ENCODE peak calls at places on chromosomes 6 and 20, in six cellular contexts. One of them, this sample, is unnamed.

GRCh38 chr6:100573169-100573568 is 108.4 kb upstream of the SIM1 start:
- DNase-seq in HepG2: peak; percentile 15
- DNase-seq in right lobe of liver: no peak
- DNase-seq in IMR-90: peak; percentile 65
- DNase-seq in HCT116: peak; percentile 16
- DNase-seq in NB4: peak; percentile 36
- DNase-seq in this sample: no peak

GRCh38 chr6:19538086-19538485 is 299.1 kb upstream of the ID4 start:
- DNase-seq in HepG2: no peak
- DNase-seq in right lobe of liver: no peak
- DNase-seq in IMR-90: no peak
- DNase-seq in HCT116: no peak
- DNase-seq in NB4: no peak
- DNase-seq in this sample: no peak

GRCh38 chr20:50719328-50719727 is 12.1 kb upstream of the PARD6B start:
- DNase-seq in HepG2: no peak
- DNase-seq in right lobe of liver: no peak
- DNase-seq in IMR-90: no peak
- DNase-seq in HCT116: no peak
- DNase-seq in NB4: no peak
- DNase-seq in this sample: no peak

GRCh38 chr6:107917468-107918375 is 40.3 kb downstream of the SEC63 start:
- DNase-seq in HepG2: no peak
- DNase-seq in right lobe of liver: no peak
- DNase-seq in IMR-90: no peak
- DNase-seq in HCT116: peak; percentile 7
- DNase-seq in NB4: no peak
- DNase-seq in this sample: no peak

GRCh38 chr6:95658896-95659295 is 81.6 kb downstream of the MANEA start:
- DNase-seq in HepG2: no peak
- DNase-seq in right lobe of liver: no peak
- DNase-seq in IMR-90: no peak
- DNase-seq in HCT116: no peak
- DNase-seq in NB4: no peak
- DNase-seq in this sample: no peak

GRCh38 chr6:33118525-33119123 is 42.8 kb downstream of the HLA-DPB1 start:
- DNase-seq in HepG2: peak; percentile 66
- DNase-seq in right lobe of liver: no peak
- DNase-seq in IMR-90: peak; percentile 49
- DNase-seq in HCT116: peak; percentile 46
- DNase-seq in NB4: peak; percentile 65
- DNase-seq in this sample: no peak

GRCh38 chr6:142737368-142738060 is 207.5 kb downstream of the HIVEP2 start:
- DNase-seq in HepG2: no peak
- DNase-seq in right lobe of liver: no peak
- DNase-seq in IMR-90: peak; percentile 41
- DNase-seq in HCT116: peak; percentile 24
- DNase-seq in NB4: no peak
- DNase-seq in this sample: no peak

GRCh38 chr6:1424306-1424927 is 35.0 kb downstream of the FOXF2 start:
- DNase-seq in HepG2: peak; percentile 54
- DNase-seq in right lobe of liver: no peak
- DNase-seq in IMR-90: peak; percentile 77
- DNase-seq in HCT116: peak; percentile 60
- DNase-seq in NB4: peak; percentile 74
- DNase-seq in this sample: no peak

GRCh38 chr6:155347800-155348199 is 33.5 kb upstream of the TFB1M start:
- DNase-seq in HepG2: no peak
- DNase-seq in right lobe of liver: no peak
- DNase-seq in IMR-90: no peak
- DNase-seq in HCT116: no peak
- DNase-seq in NB4: no peak
- DNase-seq in this sample: no peak

GRCh38 chr6:40904583-40905194 is 134.3 kb downstream of the UNC5CL start:
- DNase-seq in HepG2: no peak
- DNase-seq in right lobe of liver: no peak
- DNase-seq in IMR-90: no peak
- DNase-seq in HCT116: no peak
- DNase-seq in NB4: no peak
- DNase-seq in this sample: no peak

GRCh38 chr6:107646176-107646575 is 156.3 kb downstream of the SOBP start:
- DNase-seq in HepG2: no peak
- DNase-seq in right lobe of liver: no peak
- DNase-seq in IMR-90: no peak
- DNase-seq in HCT116: no peak
- DNase-seq in NB4: no peak
- DNase-seq in this sample: peak; percentile 72

GRCh38 chr20:21053002-21053762 is 53.0 kb downstream of the LINC00237 start:
- DNase-seq in HepG2: peak; percentile 97
- DNase-seq in right lobe of liver: no peak
- DNase-seq in IMR-90: no peak
- DNase-seq in HCT116: no peak
- DNase-seq in NB4: peak; percentile 71
- DNase-seq in this sample: no peak

GRCh38 chr20:44599715-44600114 is 17.3 kb downstream of the PKIG start:
- DNase-seq in HepG2: no peak
- DNase-seq in right lobe of liver: no peak
- DNase-seq in IMR-90: no peak
- DNase-seq in HCT116: no peak
- DNase-seq in NB4: no peak
- DNase-seq in this sample: no peak

GRCh38 chr6:140344149-140344913 is 969.9 kb upstream of the CITED2 start:
- DNase-seq in HepG2: peak; percentile 6
- DNase-seq in right lobe of liver: no peak
- DNase-seq in IMR-90: peak; percentile 67
- DNase-seq in HCT116: no peak
- DNase-seq in NB4: no peak
- DNase-seq in this sample: no peak

GRCh38 chr6:27839303-27840081 is 72.7 kb downstream of the OR2B2 start:
- DNase-seq in HepG2: peak; percentile 59
- DNase-seq in right lobe of liver: peak; percentile 76
- DNase-seq in IMR-90: peak; percentile 90
- DNase-seq in HCT116: no peak
- DNase-seq in NB4: peak; percentile 65
- DNase-seq in this sample: peak; percentile 45

GRCh38 chr6:75991941-75992340 is 80.5 kb downstream of the IMPG1 start:
- DNase-seq in HepG2: peak; percentile 4
- DNase-seq in right lobe of liver: no peak
- DNase-seq in IMR-90: no peak
- DNase-seq in HCT116: no peak
- DNase-seq in NB4: no peak
- DNase-seq in this sample: no peak

GRCh38 chr6:140011537-140011936 is 637.1 kb upstream of the CITED2 start:
- DNase-seq in HepG2: peak; percentile 46
- DNase-seq in right lobe of liver: no peak
- DNase-seq in IMR-90: no peak
- DNase-seq in HCT116: no peak
- DNase-seq in NB4: no peak
- DNase-seq in this sample: no peak

GRCh38 chr6:110645685-110646418 is 169.4 kb downstream of the CDK19 start:
- DNase-seq in HepG2: no peak
- DNase-seq in right lobe of liver: no peak
- DNase-seq in IMR-90: no peak
- DNase-seq in HCT116: no peak
- DNase-seq in NB4: no peak
- DNase-seq in this sample: peak; percentile 53

GRCh38 chr20:11076434-11076833 is 402.6 kb upstream of the JAG1 start:
- DNase-seq in HepG2: no peak
- DNase-seq in right lobe of liver: no peak
- DNase-seq in IMR-90: no peak
- DNase-seq in HCT116: no peak
- DNase-seq in NB4: no peak
- DNase-seq in this sample: no peak

GRCh38 chr6:2841264-2842138 is at the start of gene SERPINB1:
- DNase-seq in HepG2: peak; percentile 97
- DNase-seq in right lobe of liver: peak; percentile 94
- DNase-seq in IMR-90: peak; percentile 97
- DNase-seq in HCT116: peak; percentile 81
- DNase-seq in NB4: peak; percentile 97
- DNase-seq in this sample: peak; percentile 95

GRCh38 chr6:18118330-18118729 is 4.1 kb downstream of the NHLRC1 start:
- DNase-seq in HepG2: no peak
- DNase-seq in right lobe of liver: peak; percentile 53
- DNase-seq in IMR-90: no peak
- DNase-seq in HCT116: no peak
- DNase-seq in NB4: no peak
- DNase-seq in this sample: no peak

GRCh38 chr6:54071941-54072340 is 39.3 kb upstream of the MLIP start:
- DNase-seq in HepG2: no peak
- DNase-seq in right lobe of liver: no peak
- DNase-seq in IMR-90: no peak
- DNase-seq in HCT116: no peak
- DNase-seq in NB4: no peak
- DNase-seq in this sample: no peak

DNA sequence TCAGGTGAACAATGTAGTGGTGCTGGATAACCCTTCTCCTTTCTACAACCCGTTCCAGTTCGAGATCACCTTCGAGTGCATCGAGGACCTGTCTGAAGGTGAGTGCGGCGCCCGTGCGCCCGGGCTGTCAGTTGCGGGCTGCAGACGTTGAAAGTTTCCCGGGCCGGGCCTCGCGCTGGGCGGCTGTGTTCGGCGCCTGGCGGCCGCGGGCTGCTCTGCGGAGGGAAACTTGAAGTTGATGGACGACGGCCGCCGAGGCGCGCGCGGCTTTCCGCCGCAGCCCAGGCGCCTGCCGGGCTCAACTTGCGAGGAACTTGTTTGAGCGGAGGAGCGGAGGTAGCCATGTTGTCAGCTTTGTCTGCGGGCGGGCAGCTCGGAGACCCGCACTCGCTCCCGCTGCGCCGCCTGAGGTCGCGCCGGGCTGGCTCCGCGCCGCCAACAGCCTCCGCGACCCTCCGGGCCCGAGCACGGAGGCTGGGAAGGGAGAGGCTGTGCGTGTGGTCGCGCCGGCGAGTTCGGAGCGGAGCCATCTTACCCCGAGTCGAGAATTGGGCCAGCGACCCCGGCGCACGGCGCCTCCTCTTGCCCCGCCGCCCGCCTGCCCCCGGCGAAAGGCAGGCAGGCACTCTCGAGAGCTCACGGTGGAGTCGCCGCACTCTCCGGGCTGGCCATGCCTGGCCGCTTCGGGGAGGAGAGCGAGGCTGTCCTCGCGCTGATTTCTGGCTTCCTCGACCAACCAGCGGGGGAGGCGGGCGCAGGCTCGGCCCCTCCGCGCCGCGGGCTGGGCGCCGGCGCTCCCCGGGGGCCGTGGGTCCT is 681 bp downstream of the ASF1A start:
- DNase-seq in HepG2: peak; percentile 10
- DNase-seq in right lobe of liver: peak; percentile 78
- DNase-seq in IMR-90: peak; percentile 66
- DNase-seq in HCT116: no peak
- DNase-seq in NB4: peak; percentile 80
- DNase-seq in this sample: peak; percentile 78
- TF ChIP-seq POLR2A in HepG2: peak; percentile 15
- TF ChIP-seq POLR2A in right lobe of liver: peak; percentile 41
- TF ChIP-seq POLR2A in IMR-90: peak; percentile 38
- TF ChIP-seq POLR2A in HCT116: no peak
- TF ChIP-seq POLR2A in NB4: peak; percentile 39
- TF ChIP-seq POLR2A in this sample: no peak

GRCh38 chr6:168159503-168159902 is 80.5 kb upstream of the FRMD1 start:
- DNase-seq in HepG2: no peak
- DNase-seq in right lobe of liver: no peak
- DNase-seq in IMR-90: no peak
- DNase-seq in HCT116: no peak
- DNase-seq in NB4: no peak
- DNase-seq in this sample: no peak
- TF ChIP-seq POLR2A in HepG2: no peak
- TF ChIP-seq POLR2A in right lobe of liver: no peak
- TF ChIP-seq POLR2A in IMR-90: no peak
- TF ChIP-seq POLR2A in HCT116: no peak
- TF ChIP-seq POLR2A in NB4: no peak
- TF ChIP-seq POLR2A in this sample: no peak

DNA sequence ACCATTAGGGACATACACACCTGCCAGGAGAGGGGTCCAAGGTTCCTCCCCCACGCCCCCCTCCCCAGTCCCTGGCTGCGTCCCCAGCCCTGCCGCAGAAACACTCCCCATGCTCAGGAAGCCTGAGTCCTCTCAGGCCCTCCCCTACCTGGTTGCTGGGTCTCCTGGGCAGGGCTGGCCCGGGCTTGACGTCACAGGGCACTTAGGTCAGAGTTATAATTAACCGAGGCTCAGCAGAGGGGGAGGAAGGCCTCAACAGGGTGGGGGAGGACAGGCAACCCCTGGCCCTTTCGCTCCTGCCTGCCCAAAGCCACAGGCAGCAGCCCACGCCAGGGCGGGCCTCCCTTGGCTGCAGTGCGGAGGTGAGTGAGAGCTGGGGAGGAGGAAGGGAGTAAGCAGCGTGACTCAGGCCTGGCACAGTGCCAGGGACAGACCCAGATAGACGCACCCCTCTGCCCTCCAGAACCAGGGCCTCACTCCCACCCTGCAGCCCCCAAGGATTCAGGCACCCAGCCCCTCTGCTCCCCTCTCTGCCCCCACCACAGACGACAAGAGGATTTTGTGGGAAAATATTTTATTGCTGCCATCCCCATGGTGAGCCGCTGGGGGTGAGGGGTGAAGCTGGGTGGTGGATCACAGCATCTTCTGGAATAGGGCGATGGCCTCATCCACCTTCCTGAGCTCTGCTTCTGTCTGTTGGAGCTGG is at the start of gene VWA7:
- DNase-seq in HepG2: peak; percentile 85
- DNase-seq in right lobe of liver: peak; percentile 93
- DNase-seq in IMR-90: peak; percentile 70
- DNase-seq in HCT116: peak; percentile 84
- DNase-seq in NB4: peak; percentile 96
- DNase-seq in this sample: peak; percentile 90
- TF ChIP-seq POLR2A in HepG2: no peak
- TF ChIP-seq POLR2A in right lobe of liver: peak; percentile 29
- TF ChIP-seq POLR2A in IMR-90: no peak
- TF ChIP-seq POLR2A in HCT116: no peak
- TF ChIP-seq POLR2A in NB4: no peak
- TF ChIP-seq POLR2A in this sample: no peak

GRCh38 chr20:58650776-58651547 is at the start of gene STX16:
- DNase-seq in HepG2: peak; percentile 91
- DNase-seq in right lobe of liver: peak; percentile 93
- DNase-seq in IMR-90: peak; percentile 91
- DNase-seq in HCT116: peak; percentile 82
- DNase-seq in NB4: peak; percentile 97
- DNase-seq in this sample: peak; percentile 91
- TF ChIP-seq POLR2A in HepG2: peak; percentile 95
- TF ChIP-seq POLR2A in right lobe of liver: peak; percentile 75
- TF ChIP-seq POLR2A in IMR-90: peak; percentile 72
- TF ChIP-seq POLR2A in HCT116: no peak
- TF ChIP-seq POLR2A in NB4: peak; percentile 80
- TF ChIP-seq POLR2A in this sample: no peak